ENCODE peak calls at places on chromosome 12, in eight cellular contexts. One of them, this sample, is unnamed.
A peak's percentile ranks its signal among the peaks of the same experiment; 100 is the strongest.

GRCh38 chr12:109460538-109460937 is 16.6 kb downstream of the KCTD10 start:
- DNase-seq in HEK293T: no peak
- DNase-seq in stimulated activated CD4-positive, alpha-beta T cell treated with anti-CD3 and anti-CD28 coated beads, Interleukin-1b, Interleukin-23, amount 100 ng/mL, for 48 hours: no peak
- DNase-seq in ACHN: no peak
- DNase-seq in brain microvascular endothelial cell: no peak
- DNase-seq in stimulated activated CD8-positive, alpha-beta memory T cell treated with anti-CD3 and anti-CD28 coated beads, Interleukin-15, amount 100 ng/mL, for 1 hour: no peak
- DNase-seq in anterior cingulate cortex: no peak
- DNase-seq in sciatic nerve: peak; percentile 70
- DNase-seq in this sample: no peak

GRCh38 chr12:106870116-106870515 is 85.6 kb upstream of the TMEM263 start:
- DNase-seq in anterior cingulate cortex: no peak
- DNase-seq in HEK293T: no peak
- DNase-seq in brain microvascular endothelial cell: no peak
- DNase-seq in stimulated activated CD8-positive, alpha-beta memory T cell treated with anti-CD3 and anti-CD28 coated beads, Interleukin-15, amount 100 ng/mL, for 1 hour: no peak
- DNase-seq in stimulated activated CD4-positive, alpha-beta T cell treated with anti-CD3 and anti-CD28 coated beads, Interleukin-1b, Interleukin-23, amount 100 ng/mL, for 48 hours: no peak
- DNase-seq in ACHN: no peak
- DNase-seq in sciatic nerve: no peak
- DNase-seq in this sample: no peak

GRCh38 chr12:103858953-103859601 is 18.0 kb upstream of the NT5DC3 start:
- DNase-seq in stimulated activated CD4-positive, alpha-beta T cell treated with anti-CD3 and anti-CD28 coated beads, Interleukin-1b, Interleukin-23, amount 100 ng/mL, for 48 hours: no peak
- DNase-seq in stimulated activated CD8-positive, alpha-beta memory T cell treated with anti-CD3 and anti-CD28 coated beads, Interleukin-15, amount 100 ng/mL, for 1 hour: no peak
- DNase-seq in ACHN: peak; percentile 89
- DNase-seq in brain microvascular endothelial cell: peak; percentile 95
- DNase-seq in anterior cingulate cortex: no peak
- DNase-seq in HEK293T: peak; percentile 35
- DNase-seq in sciatic nerve: no peak
- DNase-seq in this sample: no peak

GRCh38 chr12:57218030-57218853 is 1.6 kb downstream of the NXPH4 start:
- DNase-seq in stimulated activated CD8-positive, alpha-beta memory T cell treated with anti-CD3 and anti-CD28 coated beads, Interleukin-15, amount 100 ng/mL, for 1 hour: no peak
- DNase-seq in ACHN: no peak
- DNase-seq in sciatic nerve: no peak
- DNase-seq in HEK293T: no peak
- DNase-seq in stimulated activated CD4-positive, alpha-beta T cell treated with anti-CD3 and anti-CD28 coated beads, Interleukin-1b, Interleukin-23, amount 100 ng/mL, for 48 hours: no peak
- DNase-seq in anterior cingulate cortex: no peak
- DNase-seq in brain microvascular endothelial cell: no peak
- DNase-seq in this sample: no peak

GRCh38 chr12:70648831-70649230 is 11.6 kb upstream of the PTPRB start:
- DNase-seq in sciatic nerve: no peak
- DNase-seq in brain microvascular endothelial cell: no peak
- DNase-seq in ACHN: no peak
- DNase-seq in stimulated activated CD8-positive, alpha-beta memory T cell treated with anti-CD3 and anti-CD28 coated beads, Interleukin-15, amount 100 ng/mL, for 1 hour: no peak
- DNase-seq in anterior cingulate cortex: no peak
- DNase-seq in stimulated activated CD4-positive, alpha-beta T cell treated with anti-CD3 and anti-CD28 coated beads, Interleukin-1b, Interleukin-23, amount 100 ng/mL, for 48 hours: no peak
- DNase-seq in HEK293T: no peak
- DNase-seq in this sample: no peak

GRCh38 chr12:11981174-11981733 is 89.5 kb upstream of the BCL2L14 start:
- DNase-seq in HEK293T: no peak
- DNase-seq in stimulated activated CD4-positive, alpha-beta T cell treated with anti-CD3 and anti-CD28 coated beads, Interleukin-1b, Interleukin-23, amount 100 ng/mL, for 48 hours: peak; percentile 58
- DNase-seq in anterior cingulate cortex: no peak
- DNase-seq in ACHN: no peak
- DNase-seq in brain microvascular endothelial cell: no peak
- DNase-seq in stimulated activated CD8-positive, alpha-beta memory T cell treated with anti-CD3 and anti-CD28 coated beads, Interleukin-15, amount 100 ng/mL, for 1 hour: peak; percentile 4
- DNase-seq in sciatic nerve: no peak
- DNase-seq in this sample: no peak

GRCh38 chr12:105983622-105984325 is 155.0 kb downstream of the NUAK1 start:
- DNase-seq in HEK293T: no peak
- DNase-seq in sciatic nerve: no peak
- DNase-seq in anterior cingulate cortex: no peak
- DNase-seq in stimulated activated CD8-positive, alpha-beta memory T cell treated with anti-CD3 and anti-CD28 coated beads, Interleukin-15, amount 100 ng/mL, for 1 hour: no peak
- DNase-seq in stimulated activated CD4-positive, alpha-beta T cell treated with anti-CD3 and anti-CD28 coated beads, Interleukin-1b, Interleukin-23, amount 100 ng/mL, for 48 hours: no peak
- DNase-seq in brain microvascular endothelial cell: peak; percentile 85
- DNase-seq in ACHN: no peak
- DNase-seq in this sample: no peak

GRCh38 chr12:116502989-116503496 is 56.1 kb upstream of the MAP1LC3B2 start:
- DNase-seq in stimulated activated CD4-positive, alpha-beta T cell treated with anti-CD3 and anti-CD28 coated beads, Interleukin-1b, Interleukin-23, amount 100 ng/mL, for 48 hours: no peak
- DNase-seq in ACHN: no peak
- DNase-seq in HEK293T: no peak
- DNase-seq in stimulated activated CD8-positive, alpha-beta memory T cell treated with anti-CD3 and anti-CD28 coated beads, Interleukin-15, amount 100 ng/mL, for 1 hour: no peak
- DNase-seq in sciatic nerve: no peak
- DNase-seq in anterior cingulate cortex: no peak
- DNase-seq in brain microvascular endothelial cell: no peak
- DNase-seq in this sample: no peak

GRCh38 chr12:26239508-26240328 is 44.3 kb downstream of the SSPN start:
- DNase-seq in ACHN: peak; percentile 92
- DNase-seq in anterior cingulate cortex: peak; percentile 65
- DNase-seq in brain microvascular endothelial cell: peak; percentile 87
- DNase-seq in stimulated activated CD8-positive, alpha-beta memory T cell treated with anti-CD3 and anti-CD28 coated beads, Interleukin-15, amount 100 ng/mL, for 1 hour: no peak
- DNase-seq in HEK293T: no peak
- DNase-seq in sciatic nerve: peak; percentile 90
- DNase-seq in stimulated activated CD4-positive, alpha-beta T cell treated with anti-CD3 and anti-CD28 coated beads, Interleukin-1b, Interleukin-23, amount 100 ng/mL, for 48 hours: no peak
- DNase-seq in this sample: peak; percentile 87

GRCh38 chr12:89231686-89232085 is 120.6 kb downstream of the DUSP6 start:
- DNase-seq in ACHN: no peak
- DNase-seq in anterior cingulate cortex: no peak
- DNase-seq in sciatic nerve: no peak
- DNase-seq in stimulated activated CD4-positive, alpha-beta T cell treated with anti-CD3 and anti-CD28 coated beads, Interleukin-1b, Interleukin-23, amount 100 ng/mL, for 48 hours: no peak
- DNase-seq in brain microvascular endothelial cell: no peak
- DNase-seq in stimulated activated CD8-positive, alpha-beta memory T cell treated with anti-CD3 and anti-CD28 coated beads, Interleukin-15, amount 100 ng/mL, for 1 hour: no peak
- DNase-seq in HEK293T: no peak
- DNase-seq in this sample: no peak

GRCh38 chr12:3040663-3041544 is 36.3 kb upstream of the TSPAN9 start:
- DNase-seq in stimulated activated CD8-positive, alpha-beta memory T cell treated with anti-CD3 and anti-CD28 coated beads, Interleukin-15, amount 100 ng/mL, for 1 hour: no peak
- DNase-seq in stimulated activated CD4-positive, alpha-beta T cell treated with anti-CD3 and anti-CD28 coated beads, Interleukin-1b, Interleukin-23, amount 100 ng/mL, for 48 hours: no peak
- DNase-seq in anterior cingulate cortex: no peak
- DNase-seq in ACHN: no peak
- DNase-seq in brain microvascular endothelial cell: no peak
- DNase-seq in sciatic nerve: no peak
- DNase-seq in HEK293T: no peak
- DNase-seq in this sample: no peak

GRCh38 chr12:111448266-111448830 is 42.6 kb downstream of the SH2B3 start:
- DNase-seq in stimulated activated CD4-positive, alpha-beta T cell treated with anti-CD3 and anti-CD28 coated beads, Interleukin-1b, Interleukin-23, amount 100 ng/mL, for 48 hours: no peak
- DNase-seq in sciatic nerve: peak; percentile 31
- DNase-seq in stimulated activated CD8-positive, alpha-beta memory T cell treated with anti-CD3 and anti-CD28 coated beads, Interleukin-15, amount 100 ng/mL, for 1 hour: no peak
- DNase-seq in ACHN: no peak
- DNase-seq in HEK293T: no peak
- DNase-seq in anterior cingulate cortex: no peak
- DNase-seq in brain microvascular endothelial cell: no peak
- DNase-seq in this sample: no peak

GRCh38 chr12:25518512-25518911 is 34.6 kb downstream of the LMNTD1 start:
- DNase-seq in brain microvascular endothelial cell: peak; percentile 19
- DNase-seq in sciatic nerve: no peak
- DNase-seq in ACHN: peak; percentile 85
- DNase-seq in stimulated activated CD4-positive, alpha-beta T cell treated with anti-CD3 and anti-CD28 coated beads, Interleukin-1b, Interleukin-23, amount 100 ng/mL, for 48 hours: peak; percentile 2
- DNase-seq in anterior cingulate cortex: no peak
- DNase-seq in stimulated activated CD8-positive, alpha-beta memory T cell treated with anti-CD3 and anti-CD28 coated beads, Interleukin-15, amount 100 ng/mL, for 1 hour: no peak
- DNase-seq in HEK293T: no peak
- DNase-seq in this sample: no peak

GRCh38 chr12:53973093-53974042 is at the start of gene HOXC11:
- DNase-seq in ACHN: peak; percentile 70
- DNase-seq in stimulated activated CD4-positive, alpha-beta T cell treated with anti-CD3 and anti-CD28 coated beads, Interleukin-1b, Interleukin-23, amount 100 ng/mL, for 48 hours: no peak
- DNase-seq in brain microvascular endothelial cell: no peak
- DNase-seq in anterior cingulate cortex: no peak
- DNase-seq in stimulated activated CD8-positive, alpha-beta memory T cell treated with anti-CD3 and anti-CD28 coated beads, Interleukin-15, amount 100 ng/mL, for 1 hour: no peak
- DNase-seq in sciatic nerve: no peak
- DNase-seq in HEK293T: no peak
- DNase-seq in this sample: no peak